ENCODE peak calls at places on chromosomes 2 and 18, in six cellular contexts. S is colonic mucosa, G is upper lobe of left lung, L is psoas muscle, H is HL-60, N is HCT116. O is an unnamed sample.

GRCh38 chr2:217510790-217511291 is 492.0 kb downstream of the TNS1 start:
- DNase-seq in S (peak), G (no peak), L (no peak), H (peak), N (peak), O (peak)

GRCh38 chr2:96252526-96252925 is 13.3 kb downstream of the TMEM127 start:
- DNase-seq in S (no peak), G (peak), L (no peak), H (no peak), N (no peak), O (no peak)

GRCh38 chr2:43718530-43719124 is 42.4 kb upstream of the C1GALT1C1L start:
- DNase-seq in S (no peak), G (no peak), L (no peak), H (no peak), N (no peak), O (peak)

GRCh38 chr18:79698668-79699335 is 19.2 kb downstream of the CTDP1 start:
- DNase-seq in S (no peak), G (no peak), L (no peak), H (no peak), N (no peak), O (no peak)

GRCh38 chr2:211802611-211803010 is 736.0 kb downstream of the ERBB4 start:
- DNase-seq in S (no peak), G (no peak), L (no peak), H (no peak), N (no peak), O (no peak)

GRCh38 chr2:106020821-106021316 is 173.2 kb downstream of the UXS1 start:
- DNase-seq in S (no peak), G (no peak), L (no peak), H (no peak), N (no peak), O (no peak)

GRCh38 chr18:9182852-9183399 is 46.3 kb downstream of the ANKRD12 start:
- DNase-seq in S (no peak), G (no peak), L (no peak), H (no peak), N (no peak), O (no peak)

GRCh38 chr2:235496239-235496621 is 2.4 kb downstream of the AGAP1 start:
- DNase-seq in S (no peak), G (no peak), L (no peak), H (no peak), N (no peak), O (no peak)

GRCh38 chr2:43424262-43425207 is 171.3 kb downstream of the THADA start:
- DNase-seq in S (no peak), G (no peak), L (no peak), H (no peak), N (no peak), O (no peak)

GRCh38 chr2:11637546-11637945 is 32.4 kb downstream of the NTSR2 start:
- DNase-seq in S (no peak), G (peak), L (no peak), H (no peak), N (no peak), O (no peak)

GRCh38 chr2:136323935-136324334 is 206.0 kb upstream of the CXCR4 start:
- DNase-seq in S (no peak), G (no peak), L (no peak), H (no peak), N (no peak), O (no peak)

GRCh38 chr2:196783431-196784094 is 15.9 kb downstream of the GTF3C3 start:
- DNase-seq in S (no peak), G (no peak), L (no peak), H (no peak), N (no peak), O (no peak)

GRCh38 chr2:38797953-38798352 is 19.9 kb downstream of the GEMIN6 start:
- DNase-seq in S (no peak), G (no peak), L (no peak), H (no peak), N (no peak), O (no peak)

GRCh38 chr2:3243804-3244203 is 133.8 kb downstream of the EIPR1 start:
- DNase-seq in S (no peak), G (no peak), L (no peak), H (no peak), N (no peak), O (no peak)

GRCh38 chr2:174603280-174603679 is 5.7 kb upstream of the WIPF1 start:
- DNase-seq in S (peak), G (no peak), L (peak), H (no peak), N (peak), O (no peak)

GRCh38 chr2:144006139-144006538 is 513.8 kb downstream of the ZEB2 start:
- DNase-seq in S (no peak), G (no peak), L (no peak), H (no peak), N (no peak), O (no peak)

GRCh38 chr2:144959416-144959815 is 439.5 kb upstream of the ZEB2 start:
- DNase-seq in S (no peak), G (no peak), L (no peak), H (no peak), N (no peak), O (no peak)

DNA sequence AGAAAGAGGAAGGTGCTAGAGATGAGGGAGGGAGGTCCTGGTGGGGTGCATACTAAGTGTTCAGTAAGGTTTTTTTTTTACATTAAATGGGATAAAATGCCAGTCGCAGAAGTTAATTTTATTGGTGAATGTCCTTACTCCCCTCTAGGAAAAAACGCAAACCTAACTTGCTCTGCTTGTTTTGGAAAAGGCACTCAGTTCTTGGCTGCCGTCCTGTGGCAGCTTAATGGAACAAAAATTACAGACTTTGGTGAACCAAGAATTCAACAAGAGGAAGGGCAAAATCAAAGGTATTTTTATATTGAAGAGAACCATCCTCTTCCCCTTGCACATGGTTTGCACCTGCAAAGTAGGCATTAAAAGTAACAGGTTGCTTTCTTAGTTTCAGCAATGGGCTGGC is 12.7 kb upstream of the IL18R1 start:
- DNase-seq in S (no peak), G (no peak), L (no peak), H (no peak), N (no peak), O (no peak)
- TF ChIP-seq CTCF in S (no peak), G (no peak), L (no peak), H (no peak), N (no peak), O (no peak)

DNA sequence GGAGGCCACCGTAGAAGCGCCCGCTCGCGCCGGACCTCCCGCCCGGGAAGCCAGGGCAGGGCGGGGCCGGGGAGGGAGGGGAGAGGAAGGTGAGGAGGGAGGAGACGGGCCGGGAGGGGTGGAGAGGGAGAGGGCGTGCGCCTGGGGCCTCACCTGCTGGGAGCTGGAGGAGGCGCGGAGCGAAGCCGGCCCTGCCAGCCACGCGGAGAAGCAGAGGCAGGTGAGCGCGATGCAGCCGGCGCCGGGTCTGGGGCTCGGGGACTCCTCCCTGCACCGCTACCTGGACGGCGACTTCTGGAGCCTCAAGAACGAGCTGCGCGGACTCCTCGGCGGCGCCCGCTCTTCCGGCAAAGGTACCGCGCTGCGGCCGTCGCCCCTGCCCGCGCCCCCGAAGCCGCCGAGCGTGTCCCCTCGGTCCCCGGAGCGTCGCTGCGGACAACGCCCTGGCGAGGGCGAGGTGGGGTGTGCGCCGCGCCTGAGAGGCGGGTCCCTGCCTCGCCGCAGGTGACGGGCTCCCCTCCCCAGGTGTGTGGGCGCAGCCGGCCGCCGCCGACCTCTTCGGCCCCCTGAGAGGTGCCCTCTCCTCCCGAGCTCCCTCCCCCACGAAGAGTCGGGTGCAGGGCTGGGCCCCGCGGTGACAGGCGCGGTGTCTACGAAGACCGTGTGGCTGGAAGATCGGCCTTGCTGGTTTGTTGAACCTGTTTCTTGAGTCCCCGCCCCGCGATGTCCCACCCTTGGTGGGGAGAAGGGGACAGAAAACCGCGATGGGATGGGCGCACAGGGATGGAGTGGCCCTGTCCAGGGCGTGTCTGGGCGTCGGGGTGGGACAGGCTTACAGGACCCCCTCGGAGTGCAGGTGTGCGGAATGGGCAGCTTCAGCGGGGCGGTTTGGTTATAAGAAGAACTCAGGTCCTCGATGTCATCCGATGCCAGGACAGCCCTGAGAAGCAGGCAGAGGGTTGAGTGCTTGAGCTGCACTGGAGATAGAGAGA is at the start of gene ACOXL:
- DNase-seq in S (peak), G (peak), L (no peak), H (no peak), N (peak), O (no peak)
- H3K4me3 ChIP-seq in S (peak), G (peak), L (peak), H (no peak), N (peak), O (peak)

DNA sequence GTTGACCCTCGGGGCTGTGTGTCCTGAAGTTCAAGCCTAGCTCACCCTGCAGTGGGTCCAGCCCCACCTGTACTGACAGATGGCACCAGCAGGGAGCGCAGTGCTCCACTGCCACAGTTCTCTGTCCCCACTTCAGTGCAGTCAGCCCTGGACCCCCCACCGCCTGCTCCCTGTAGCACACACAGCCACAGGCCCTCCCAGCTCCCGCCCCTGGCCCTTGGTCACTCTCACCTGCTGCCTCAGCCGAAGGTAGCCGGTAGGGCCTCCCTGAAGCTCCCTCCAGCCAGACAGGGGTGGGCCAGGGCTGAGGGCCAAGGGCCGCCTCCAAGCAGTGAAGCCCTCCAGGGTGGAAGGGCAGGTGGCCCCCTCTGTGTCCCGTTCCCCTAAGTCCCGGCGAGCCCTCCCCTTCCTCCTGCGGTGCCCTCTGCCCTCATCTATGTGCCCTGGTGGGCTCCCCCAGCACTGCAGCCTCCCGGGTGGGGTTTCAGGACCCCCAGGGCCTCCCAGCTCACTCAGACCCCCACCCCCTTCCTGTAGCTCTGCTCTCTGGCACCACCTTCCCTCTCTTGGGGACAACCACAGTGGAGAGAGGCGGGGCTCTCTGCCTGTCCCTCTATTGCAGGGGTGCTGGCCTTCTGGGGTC is 10.8 kb upstream of the ALPP start:
- DNase-seq in S (no peak), G (peak), L (no peak), H (no peak), N (no peak), O (no peak)
- TF ChIP-seq CTCF in S (no peak), G (peak), L (no peak), H (no peak), N (peak), O (peak)

GRCh38 chr18:22171263-22171838 is 2.0 kb downstream of the GATA6 start:
- DNase-seq in S (no peak), G (peak), L (no peak), H (no peak), N (no peak), O (no peak)
- H3K4me3 ChIP-seq in S (peak), G (peak), L (peak), H (no peak), N (no peak), O (no peak)

GRCh38 chr18:2083691-2084090 is 487.6 kb downstream of the METTL4 start:
- DNase-seq in S (no peak), G (no peak), L (no peak), H (no peak), N (no peak), O (no peak)
- TF ChIP-seq CTCF in S (no peak), G (no peak), L (no peak), H (peak), N (peak), O (peak)

DNA sequence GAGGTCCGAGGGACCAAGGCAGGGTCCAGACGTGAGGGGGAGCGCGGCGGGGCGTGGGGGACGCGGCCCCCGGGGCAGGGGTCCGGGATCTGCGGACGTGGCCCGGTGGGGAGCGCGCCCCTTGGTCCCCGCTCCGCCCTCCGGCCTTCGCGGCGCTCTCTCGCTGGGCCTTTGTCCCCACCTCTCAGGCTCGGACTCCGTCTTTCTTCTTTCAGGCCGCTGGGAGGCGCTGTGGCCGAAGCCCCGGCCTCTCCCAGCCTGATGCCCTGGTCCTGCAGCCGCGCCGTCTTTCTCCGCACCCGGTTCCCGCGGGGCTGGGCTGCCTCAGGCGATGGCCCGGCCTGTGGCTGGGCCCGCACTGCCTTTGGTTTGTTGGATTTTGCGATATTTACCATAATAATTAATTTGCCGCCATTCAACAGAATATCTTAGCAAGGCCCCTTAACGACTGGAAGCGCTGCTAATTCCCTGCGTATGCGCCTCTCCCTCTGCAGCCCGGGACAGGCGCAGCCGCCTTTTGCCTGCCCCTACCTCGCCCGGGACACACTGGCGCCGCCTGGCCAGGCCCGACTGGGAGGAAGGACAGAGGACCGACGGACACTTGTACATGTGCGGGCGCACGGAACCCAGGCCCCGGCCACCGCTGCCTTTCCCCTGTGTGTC is 10.8 kb downstream of the SIX3 start:
- DNase-seq in S (no peak), G (peak), L (peak), H (no peak), N (peak), O (peak)
- H3K4me3 ChIP-seq in S (peak), G (peak), L (peak), H (no peak), N (no peak), O (peak)

GRCh38 chr2:21118302-21118920 is 5.4 kb upstream of the TDRD15 start:
- DNase-seq in S (peak), G (no peak), L (no peak), H (no peak), N (peak), O (no peak)
- TF ChIP-seq CTCF in S (peak), G (peak), L (peak), H (no peak), N (peak), O (peak)

GRCh38 chr2:85890522-85891176 is 1.9 kb upstream of the ST3GAL5 start:
- DNase-seq in S (no peak), G (no peak), L (no peak), H (peak), N (no peak), O (no peak)

GRCh38 chr2:85889648-85890281 is 975 bp upstream of the ST3GAL5 start:
- DNase-seq in S (peak), G (no peak), L (peak), H (no peak), N (no peak), O (no peak)

GRCh38 chr2:85892216-85892944 is 3.6 kb upstream of the ST3GAL5 start:
- DNase-seq in S (no peak), G (no peak), L (no peak), H (no peak), N (no peak), O (no peak)

GRCh38 chr2:85888745-85889647 is at the start of gene ST3GAL5:
- DNase-seq in S (peak), G (peak), L (peak), H (peak), N (peak), O (peak)

GRCh38 chr2:85893428-85894258 is 4.9 kb upstream of the ST3GAL5 start:
- DNase-seq in S (no peak), G (no peak), L (no peak), H (no peak), N (no peak), O (no peak)
- H3K4me3 ChIP-seq in S (no peak), G (no peak), L (no peak), H (no peak), N (no peak), O (no peak)

O was measured in GM06990.